ENCODE peak calls at places on chromosomes 12 and 14, in four cellular contexts. C is tibial nerve, S is NCI-H774, A is Right ventricle myocardium superior. Y is an unnamed sample.

GRCh38 chr12:66776974-66777373 is 98.1 kb upstream of the GRIP1 start:
- DNase-seq in A (no peak), S (no peak), C (no peak), Y (no peak)

GRCh38 chr12:105083551-105084105 is 630 bp downstream of the ALDH1L2 start:
- DNase-seq in C (peak), S (no peak), A (peak), Y (no peak)

GRCh38 chr14:100785338-100785615 is 40.6 kb upstream of the MEG3 start:
- DNase-seq in C (no peak), A (peak), S (no peak), Y (no peak)

GRCh38 chr12:123269395-123269892 is 2.2 kb downstream of the CDK2AP1 start:
- DNase-seq in S (no peak), A (peak), C (peak), Y (no peak)

GRCh38 chr12:24228980-24229730 is 279.7 kb upstream of the SOX5 start:
- DNase-seq in S (no peak), A (peak), C (no peak), Y (no peak)

GRCh38 chr14:101854366-101854765 is 92.9 kb downstream of the PPP2R5C start:
- DNase-seq in C (no peak), S (no peak), A (no peak), Y (no peak)

GRCh38 chr12:105226219-105226618 is 9.8 kb downstream of the APPL2 start:
- DNase-seq in S (no peak), A (peak), C (peak), Y (peak)

GRCh38 chr12:38776657-38777056 is 128.7 kb downstream of the CPNE8 start:
- DNase-seq in S (no peak), A (no peak), C (no peak), Y (no peak)

GRCh38 chr14:80988742-80989429 is 33.5 kb downstream of the TSHR start:
- DNase-seq in S (no peak), C (no peak), A (no peak), Y (no peak)

GRCh38 chr12:65184858-65185229 is 15.5 kb downstream of the LEMD3 start:
- DNase-seq in S (no peak), A (no peak), C (no peak), Y (no peak)

GRCh38 chr12:15996254-15996653 is 85.1 kb downstream of the DERA start:
- DNase-seq in C (no peak), S (no peak), A (no peak), Y (no peak)

GRCh38 chr12:122137681-122138080 is 36.3 kb downstream of the IL31 start:
- DNase-seq in S (peak), C (no peak), A (no peak), Y (no peak)

GRCh38 chr12:26728205-26729050 is 104.6 kb downstream of the ITPR2 start:
- DNase-seq in A (no peak), C (no peak), S (no peak), Y (no peak)

GRCh38 chr12:12449533-12450025 is 92.7 kb downstream of the BORCS5 start:
- DNase-seq in C (no peak), A (no peak), S (peak), Y (no peak)

GRCh38 chr14:64719601-64720000 is 15.4 kb downstream of the PLEKHG3 start:
- DNase-seq in A (no peak), S (no peak), C (no peak), Y (no peak)

GRCh38 chr12:39697108-39697507 is 77.5 kb upstream of the ABCD2 start:
- DNase-seq in A (no peak), C (no peak), S (no peak), Y (no peak)

GRCh38 chr12:43285248-43285647 is 266.8 kb downstream of the ADAMTS20 start:
- DNase-seq in A (no peak), C (no peak), S (no peak), Y (peak)

GRCh38 chr12:101490286-101490920 is 15.3 kb downstream of the SPIC start:
- DNase-seq in C (no peak), S (peak), A (no peak), Y (no peak)

GRCh38 chr12:100789146-100789545 is 5.4 kb upstream of the ANO4 start:
- DNase-seq in C (no peak), S (no peak), A (no peak), Y (peak)

GRCh38 chr12:53502331-53502730 is 1.2 kb downstream of the TARBP2 start:
- DNase-seq in C (no peak), A (no peak), S (no peak), Y (no peak)

GRCh38 chr14:58771016-58771415 is 133.3 kb downstream of the DACT1 start:
- DNase-seq in A (no peak), S (no peak), C (no peak), Y (no peak)

GRCh38 chr12:1001507-1001906 is 10.5 kb downstream of the ERC1 start:
- DNase-seq in S (no peak), A (no peak), C (no peak), Y (no peak)

GRCh38 chr12:42666671-42667243 is 77.2 kb upstream of the PRICKLE1 start:
- DNase-seq in C (no peak), S (no peak), A (no peak), Y (no peak)

GRCh38 chr12:70355972-70356371 is 10.1 kb upstream of the KCNMB4 start:
- DNase-seq in C (no peak), S (no peak), A (no peak), Y (no peak)

GRCh38 chr14:105145381-105146180 is 23.0 kb downstream of the JAG2 start:
- DNase-seq in A (no peak), C (no peak), S (no peak), Y (no peak)

GRCh38 chr12:58711968-58712367 is 208.3 kb downstream of the LRIG3 start:
- DNase-seq in C (no peak), S (no peak), A (no peak), Y (no peak)

GRCh38 chr14:52014601-52015267 is 25.4 kb downstream of the RTRAF start:
- DNase-seq in C (no peak), S (no peak), A (peak), Y (no peak)

GRCh38 chr14:50620341-50620740 is 47.8 kb downstream of the SAV1 start:
- DNase-seq in S (no peak), A (no peak), C (no peak), Y (no peak)